ENCODE peak calls at places on chromosomes 2 and 18, in eight cellular contexts. O is cardiac muscle cell, I is colonic mucosa, S is left lung, H is heart left ventricle, T is hepatocyte, G is tibial artery, K is psoas muscle. Z is an unnamed sample.

GRCh38 chr2:241559489-241560180 is 1.1 kb downstream of the BOK start:
- DNase-seq in G (no peak), T (peak; percentile 45), H (no peak), O (peak; percentile 55), S (peak; percentile 81), I (peak; percentile 41), K (no peak), Z (peak; percentile 81)

GRCh38 chr2:232545511-232546375 is 4.6 kb downstream of the TIGD1 start:
- DNase-seq in O (no peak), G (no peak), T (no peak), I (no peak), H (no peak), S (no peak), K (no peak), Z (no peak)

GRCh38 chr2:228180126-228181097 is 1.1 kb downstream of the SPHKAP start:
- DNase-seq in T (no peak), K (peak; percentile 39), O (peak; percentile 71), H (peak; percentile 38), S (peak; percentile 58), I (no peak), G (no peak), Z (no peak)

GRCh38 chr2:162106146-162106551 is 32.1 kb upstream of the DPP4 start:
- DNase-seq in H (no peak), O (no peak), T (no peak), I (no peak), G (no peak), K (no peak), S (no peak), Z (no peak)

GRCh38 chr2:223524066-223524465 is 78.1 kb downstream of the SCG2 start:
- DNase-seq in H (no peak), T (no peak), I (no peak), G (no peak), S (no peak), K (no peak), O (no peak), Z (no peak)

GRCh38 chr18:47150029-47150823 is at the start of gene HDHD2:
- DNase-seq in G (peak; percentile 71), I (peak; percentile 87), T (peak; percentile 88), K (peak; percentile 94), H (peak; percentile 88), S (peak; percentile 97), O (peak; percentile 86), Z (peak; percentile 91)

GRCh38 chr2:185188656-185189055 is 549.9 kb upstream of the FSIP2 start:
- DNase-seq in K (no peak), I (no peak), T (no peak), S (no peak), H (no peak), G (no peak), O (no peak), Z (no peak)

GRCh38 chr18:10378688-10379465 is 75.6 kb upstream of the APCDD1 start:
- DNase-seq in S (peak; percentile 76), I (no peak), H (no peak), T (no peak), G (no peak), K (no peak), O (no peak), Z (no peak)

GRCh38 chr2:132424526-132425121 is 8.0 kb downstream of the GPR39 start:
- DNase-seq in H (no peak), I (peak; percentile 31), T (peak; percentile 62), G (no peak), S (no peak), O (no peak), K (no peak), Z (peak; percentile 26)

GRCh38 chr2:67169417-67170140 is 227.6 kb upstream of the ETAA1 start:
- DNase-seq in H (no peak), S (no peak), O (no peak), I (no peak), T (no peak), G (no peak), K (no peak), Z (no peak)

GRCh38 chr18:56560992-56561391 is 77.4 kb downstream of the TXNL1 start:
- DNase-seq in S (no peak), H (no peak), O (no peak), G (no peak), K (no peak), T (no peak), I (no peak), Z (no peak)

GRCh38 chr2:179818546-179818945 is 42.9 kb downstream of the ZNF385B start:
- DNase-seq in O (no peak), G (no peak), T (no peak), I (no peak), H (no peak), S (no peak), K (no peak), Z (no peak)

GRCh38 chr2:43124667-43125057 is 101.7 kb downstream of the ZFP36L2 start:
- DNase-seq in H (no peak), T (peak; percentile 2), O (no peak), S (no peak), I (no peak), G (no peak), K (no peak), Z (no peak)

GRCh38 chr2:160574472-160575140 is 81.0 kb upstream of the RBMS1 start:
- DNase-seq in T (peak; percentile 19), G (no peak), H (no peak), O (no peak), K (no peak), I (no peak), S (no peak), Z (no peak)

GRCh38 chr2:188475945-188476344 is 184.3 kb downstream of the GULP1 start:
- DNase-seq in K (no peak), H (no peak), I (no peak), G (no peak), S (no peak), T (no peak), O (no peak), Z (no peak)

GRCh38 chr2:159153463-159153862 is 133.0 kb downstream of the WDSUB1 start:
- DNase-seq in T (no peak), K (no peak), S (no peak), O (no peak), G (no peak), H (no peak), I (peak; percentile 84), Z (no peak)

GRCh38 chr2:234960091-234961088 is 8.6 kb downstream of the SH3BP4 start:
- DNase-seq in T (no peak), H (no peak), G (no peak), O (no peak), S (no peak), I (peak; percentile 12), K (no peak), Z (no peak)

GRCh38 chr2:70083344-70084156 is 3.7 kb upstream of the PCBP1 start:
- DNase-seq in I (peak; percentile 75), S (no peak), T (peak; percentile 71), G (no peak), H (no peak), O (no peak), K (no peak), Z (no peak)

GRCh38 chr18:23283933-23284430 is 148.7 kb downstream of the CABLES1 start:
- DNase-seq in G (no peak), O (no peak), K (no peak), T (no peak), S (no peak), H (no peak), I (no peak), Z (no peak)

GRCh38 chr18:51135795-51136194 is 61.7 kb downstream of the MEX3C start:
- DNase-seq in I (no peak), G (no peak), T (no peak), K (no peak), O (no peak), H (no peak), S (no peak), Z (no peak)

GRCh38 chr2:27833931-27834330 is 56.3 kb downstream of the RBKS start:
- DNase-seq in I (no peak), H (no peak), K (no peak), S (no peak), G (no peak), T (no peak), O (no peak), Z (no peak)

GRCh38 chr18:58896268-58896667 is 31.6 kb downstream of the ZNF532 start:
- DNase-seq in T (no peak), S (no peak), G (no peak), I (no peak), K (no peak), H (no peak), O (no peak), Z (no peak)

GRCh38 chr18:58896734-58897508 is 32.2 kb downstream of the ZNF532 start:
- DNase-seq in K (no peak), S (no peak), O (no peak), G (no peak), H (no peak), I (no peak), T (no peak), Z (no peak)

GRCh38 chr18:58900015-58900649 is 35.5 kb downstream of the ZNF532 start:
- DNase-seq in S (no peak), O (no peak), K (no peak), H (peak; percentile 72), T (no peak), I (no peak), G (no peak), Z (no peak)

GRCh38 chr18:58898427-58898826 is 33.8 kb downstream of the ZNF532 start:
- DNase-seq in H (no peak), S (no peak), O (no peak), G (no peak), I (no peak), T (no peak), K (no peak), Z (no peak)

DNA sequence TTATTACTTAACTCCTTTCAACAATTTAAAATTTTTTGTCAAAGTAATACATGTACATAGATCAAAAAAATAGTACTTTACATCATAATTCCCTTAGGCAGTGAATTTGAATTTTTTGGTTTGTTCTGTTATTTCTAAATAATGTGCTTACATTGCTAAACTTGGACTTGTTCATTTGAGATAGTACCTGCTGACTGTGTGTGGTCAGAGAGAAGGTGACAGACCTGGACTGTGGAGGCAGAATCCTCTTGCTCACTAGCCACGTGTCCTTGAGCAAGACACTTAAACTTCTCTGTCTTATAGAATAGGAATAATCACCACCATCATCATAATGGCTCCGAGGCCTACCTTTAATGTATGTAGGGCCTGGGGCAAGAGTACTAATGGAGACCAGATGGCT is 33.3 kb downstream of the ZNF532 start:
- DNase-seq in I (no peak), O (no peak), G (no peak), T (no peak), K (no peak), H (no peak), S (no peak), Z (no peak)
- H3K4me1 ChIP-seq in I (no peaks in the 10 kb centered on the region), O (peaks cover 6% of the 10 kb centered on the region), G (no peaks in the 10 kb centered on the region), T (peaks cover 11% of the 10 kb centered on the region), K (peaks cover 18% of the 10 kb centered on the region), H (peaks cover 44% of the 10 kb centered on the region), S (no peaks in the 10 kb centered on the region), Z (no peaks in the 10 kb centered on the region)

GRCh38 chr2:25293958-25294513 is 47.7 kb downstream of the DNMT3A start:
- DNase-seq in K (peak; percentile 35), I (no peak), H (no peak), T (no peak), G (no peak), S (no peak), O (peak; percentile 24), Z (no peak)
- H3K4me1 ChIP-seq in K (peaks cover 50% of the 10 kb centered on the region), I (peaks cover 14% of the 10 kb centered on the region), H (peaks cover 55% of the 10 kb centered on the region), T (no peaks in the 10 kb centered on the region), G (peaks cover 6% of the 10 kb centered on the region), S (peaks cover 15% of the 10 kb centered on the region), O (peaks cover 35% of the 10 kb centered on the region), Z (no peaks in the 10 kb centered on the region)

GRCh38 chr2:46304635-46305034 is 7.4 kb downstream of the EPAS1 start:
- DNase-seq in O (no peak), K (no peak), S (no peak), I (no peak), G (no peak), T (no peak), H (no peak), Z (no peak)
- H3K4me1 ChIP-seq in O (peaks cover 13% of the 10 kb centered on the region), K (peaks cover 42% of the 10 kb centered on the region), S (peaks cover 62% of the 10 kb centered on the region), I (peaks cover 23% of the 10 kb centered on the region), G (peaks cover 6% of the 10 kb centered on the region), T (peaks cover 60% of the 10 kb centered on the region), H (peaks cover 95% of the 10 kb centered on the region), Z (peaks cover 72% of the 10 kb centered on the region)

GRCh38 chr2:99936065-99936464 is 206.3 kb downstream of the AFF3 start:
- DNase-seq in K (no peak), O (no peak), I (no peak), G (no peak), S (no peak), T (no peak), H (no peak), Z (no peak)
- H3K4me1 ChIP-seq in K (no peaks in the 10 kb centered on the region), O (peaks cover 9% of the 10 kb centered on the region), I (no peaks in the 10 kb centered on the region), G (no peaks in the 10 kb centered on the region), S (no peaks in the 10 kb centered on the region), T (peaks cover 11% of the 10 kb centered on the region), H (peaks cover 2% of the 10 kb centered on the region), Z (peaks cover 21% of the 10 kb centered on the region)

Z was measured in right lobe of liver.